ENCODE peak calls at places on chromosomes 16 and 17, in eight cellular contexts. K, D, Y, M, U, Q, I and F are unnamed samples.

GRCh38 chr17:43545383-43545632 is 832 bp downstream of the ETV4 start:
- DNase-seq in Y (no peak), M (no peak), Q (no peak), U (peak; percentile 55), K (no peak), I (peak; percentile 20), D (no peak), F (peak; percentile 26)

GRCh38 chr17:34673995-34674900 is 94.9 kb downstream of the TMEM132E start:
- DNase-seq in K (no peak), U (no peak), Q (no peak), D (no peak), Y (no peak), I (no peak), M (no peak), F (no peak)

GRCh38 chr17:57215317-57215716 is 41.0 kb upstream of the MSI2 start:
- DNase-seq in K (peak; percentile 36), I (peak; percentile 4), M (no peak), D (peak; percentile 12), Y (no peak), U (no peak), Q (peak; percentile 23), F (no peak)

GRCh38 chr17:18159551-18160120 is 24.0 kb upstream of the ALKBH5 start:
- DNase-seq in U (no peak), Q (no peak), D (peak; percentile 35), M (no peak), I (no peak), Y (no peak), K (no peak), F (no peak)

GRCh38 chr17:13353590-13353989 is 248.1 kb downstream of the HS3ST3A1 start:
- DNase-seq in D (peak; percentile 13), K (peak; percentile 30), Q (no peak), Y (no peak), I (peak; percentile 59), M (no peak), U (no peak), F (no peak)

GRCh38 chr17:10380631-10381408 is 8.0 kb upstream of the MYH13 start:
- DNase-seq in Q (no peak), I (peak; percentile 70), K (peak; percentile 61), D (peak; percentile 52), U (no peak), M (no peak), Y (no peak), F (peak; percentile 59)

GRCh38 chr17:71792966-71793365 is 327.9 kb upstream of the SOX9 start:
- DNase-seq in M (no peak), I (peak; percentile 58), Q (no peak), K (no peak), U (no peak), D (peak; percentile 19), Y (peak; percentile 10), F (no peak)

GRCh38 chr17:4175921-4176802 is 33.2 kb downstream of the CYB5D2 start:
- DNase-seq in U (peak; percentile 64), M (no peak), Y (no peak), I (no peak), K (no peak), D (no peak), Q (no peak), F (no peak)

GRCh38 chr16:626787-627457 is 3.9 kb upstream of the WFIKKN1 start:
- DNase-seq in K (peak; percentile 46), Y (no peak), D (peak; percentile 98), U (no peak), M (peak; percentile 80), I (peak; percentile 96), Q (peak; percentile 94), F (peak; percentile 76)

GRCh38 chr17:14904406-14904805 is 360.7 kb downstream of the PMP22 start:
- DNase-seq in Q (no peak), D (peak; percentile 55), U (no peak), K (no peak), M (no peak), I (peak; percentile 11), Y (no peak), F (no peak)

GRCh38 chr16:53768593-53768992 is 64.6 kb downstream of the FTO start:
- DNase-seq in Y (no peak), Q (no peak), M (no peak), K (peak; percentile 20), U (no peak), D (peak; percentile 94), I (peak; percentile 93), F (peak; percentile 32)

GRCh38 chr17:7687908-7688807 is at the start of gene WRAP53:
- DNase-seq in D (peak; percentile 100), Y (peak; percentile 100), K (peak; percentile 98), Q (peak; percentile 99), M (peak; percentile 98), U (peak; percentile 96), I (peak; percentile 100), F (peak; percentile 100)

GRCh38 chr16:15460601-15461000 is 26.2 kb downstream of the BMERB1 start:
- DNase-seq in D (no peak), U (no peak), Q (no peak), I (no peak), Y (no peak), M (no peak), K (no peak), F (no peak)
- H3K4me1 ChIP-seq in D (peaks cover 2% of the 10 kb centered on the region), U (no peaks in the 10 kb centered on the region), Q (no peaks in the 10 kb centered on the region), I (no peaks in the 10 kb centered on the region), Y (no peaks in the 10 kb centered on the region), M (no peaks in the 10 kb centered on the region), K (no peaks in the 10 kb centered on the region), F (no peaks in the 10 kb centered on the region)

DNA sequence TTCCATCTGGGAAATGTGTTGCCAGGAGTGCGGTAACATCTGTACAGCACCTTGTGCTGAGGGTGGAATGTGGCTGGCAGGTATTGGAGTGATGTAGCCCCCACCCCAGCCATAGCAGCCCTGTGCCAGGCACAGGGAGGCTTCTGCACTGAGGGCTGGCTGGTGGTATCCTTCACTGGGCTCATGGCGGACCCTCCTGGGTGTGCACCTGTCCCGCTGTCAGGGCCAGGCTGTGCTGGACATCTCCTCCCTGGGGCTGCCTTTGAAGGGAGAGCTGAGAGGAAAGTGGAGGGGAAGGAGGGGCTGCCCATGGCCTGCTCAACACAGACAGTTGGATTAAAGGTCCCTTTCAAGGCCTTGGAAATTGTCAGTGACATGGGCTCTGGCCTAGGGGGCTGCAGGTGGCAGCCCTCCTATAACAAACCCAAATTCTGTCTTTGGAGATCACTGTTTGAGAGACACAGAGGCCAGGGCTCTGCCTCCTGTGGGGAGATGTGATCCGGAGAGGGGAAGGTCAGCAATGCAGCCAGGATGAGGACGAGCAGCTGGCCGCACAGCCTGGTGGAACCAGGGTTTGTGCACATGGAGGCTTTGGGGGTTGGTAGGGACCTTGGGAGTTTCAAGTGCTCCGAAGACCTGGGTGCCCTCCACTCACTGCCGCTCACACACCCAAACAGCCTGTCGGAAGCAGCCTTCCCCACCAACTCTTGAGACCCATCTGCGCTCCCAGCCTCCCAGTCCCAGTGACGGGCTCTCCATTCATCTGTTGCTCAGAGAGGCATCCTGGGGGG is 22.8 kb downstream of the NKD1 start:
- DNase-seq in Y (no peak), M (no peak), U (no peak), I (no peak), D (no peak), Q (no peak), K (no peak), F (no peak)
- H3K4me1 ChIP-seq in Y (peaks cover 7% of the 10 kb centered on the region), M (no peaks in the 10 kb centered on the region), U (no peaks in the 10 kb centered on the region), I (no peaks in the 10 kb centered on the region), D (no peaks in the 10 kb centered on the region), Q (no peaks in the 10 kb centered on the region), K (peaks cover 6% of the 10 kb centered on the region), F (peaks cover 3% of the 10 kb centered on the region)

GRCh38 chr16:85311741-85312140 is 199.5 kb upstream of the CIBAR2 start:
- DNase-seq in Q (no peak), K (no peak), U (no peak), Y (no peak), D (no peak), I (no peak), M (no peak), F (no peak)

GRCh38 chr16:85308585-85309540 is 196.6 kb upstream of the CIBAR2 start:
- DNase-seq in I (no peak), K (no peak), Q (no peak), Y (no peak), M (no peak), D (no peak), U (no peak), F (no peak)

GRCh38 chr16:85310868-85311585 is 198.8 kb upstream of the CIBAR2 start:
- DNase-seq in D (no peak), Q (no peak), K (no peak), I (no peak), M (no peak), U (no peak), Y (no peak), F (no peak)

GRCh38 chr16:85307552-85308364 is 195.5 kb upstream of the CIBAR2 start:
- DNase-seq in D (no peak), U (no peak), Q (no peak), I (no peak), K (no peak), M (no peak), Y (no peak), F (no peak)

GRCh38 chr16:85309656-85310587 is 197.7 kb upstream of the CIBAR2 start:
- DNase-seq in Q (no peak), K (no peak), D (no peak), Y (peak; percentile 74), U (no peak), I (no peak), M (peak; percentile 87), F (peak; percentile 68)
- H3K4me1 ChIP-seq in Q (peaks cover 11% of the 10 kb centered on the region), K (peaks cover 66% of the 10 kb centered on the region), D (peaks cover 65% of the 10 kb centered on the region), Y (peaks cover 45% of the 10 kb centered on the region), U (peaks cover 61% of the 10 kb centered on the region), I (peaks cover 81% of the 10 kb centered on the region), M (peaks cover 94% of the 10 kb centered on the region), F (peaks cover 58% of the 10 kb centered on the region)

DNA sequence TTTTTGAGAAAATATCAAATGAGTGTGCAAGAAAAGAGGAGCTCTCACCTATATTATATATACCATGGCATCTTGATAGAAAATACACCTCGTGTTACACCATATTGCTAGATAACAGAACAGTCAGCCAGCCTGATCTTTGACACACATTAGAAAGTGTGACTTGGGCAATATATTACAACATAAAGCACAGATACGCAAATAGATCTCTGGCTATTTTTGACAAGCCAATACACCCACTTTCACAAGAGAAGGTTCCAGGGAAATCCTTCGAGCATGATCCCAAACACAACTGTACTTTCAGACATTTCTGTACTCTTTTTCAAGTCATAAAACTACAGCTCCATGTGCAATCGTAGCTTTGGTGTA is 9.4 kb downstream of the GGA2 start:
- DNase-seq in Y (no peak), I (peak; percentile 11), D (no peak), M (no peak), Q (no peak), U (no peak), K (no peak), F (no peak)
- H3K4me1 ChIP-seq in Y (peaks cover 34% of the 10 kb centered on the region), I (peaks cover 28% of the 10 kb centered on the region), D (peaks cover 35% of the 10 kb centered on the region), M (peaks cover 43% of the 10 kb centered on the region), Q (no peaks in the 10 kb centered on the region), U (peaks cover 30% of the 10 kb centered on the region), K (peaks cover 8% of the 10 kb centered on the region), F (peaks cover 20% of the 10 kb centered on the region)

DNA sequence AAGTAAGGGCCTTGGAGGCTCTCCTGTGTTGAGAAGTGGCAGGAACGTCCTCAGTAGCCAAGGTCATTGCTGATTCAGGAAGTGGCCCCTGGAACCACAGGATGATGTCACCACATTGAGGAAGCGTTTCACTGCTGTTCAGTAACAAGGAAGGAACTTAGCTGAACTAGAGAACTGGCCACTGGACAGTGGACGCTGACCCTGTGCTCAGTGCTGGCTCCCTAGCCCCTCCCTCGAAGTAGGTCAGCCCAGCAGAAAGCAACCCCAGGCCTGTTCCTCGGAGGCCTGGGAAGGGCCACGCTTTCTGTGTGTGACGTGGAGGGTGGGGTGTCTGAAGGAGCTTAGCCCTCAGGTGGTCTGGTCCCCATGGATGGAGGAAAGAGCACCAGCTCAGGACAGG is 58.3 kb downstream of the B9D1 start:
- DNase-seq in D (peak; percentile 88), I (peak; percentile 65), Q (peak; percentile 44), K (peak; percentile 55), M (peak; percentile 64), U (no peak), Y (no peak), F (no peak)
- H3K4me1 ChIP-seq in D (peaks cover 17% of the 10 kb centered on the region), I (peaks cover 3% of the 10 kb centered on the region), Q (peaks cover 6% of the 10 kb centered on the region), K (no peaks in the 10 kb centered on the region), M (peaks cover 42% of the 10 kb centered on the region), U (peaks cover 22% of the 10 kb centered on the region), Y (peaks cover 9% of the 10 kb centered on the region), F (no peaks in the 10 kb centered on the region)